ENCODE peak calls at places on chromosomes 16 and 17, in seven cellular contexts. W is HCT116, O is A549, M is body of pancreas, Y is left ventricle myocardium inferior, A is cardiac muscle cell, G is fibroblast of lung. R is an unnamed sample.
A peak's percentile ranks its signal among the peaks of the same experiment; 100 is the strongest.

GRCh38 chr16:80591071-80591935 is 50.5 kb downstream of the DYNLRB2 start:
- DNase-seq in W (no peak), O (no peak), M (no peak), Y (no peak), A (no peak), G (no peak), R (no peak)

GRCh38 chr17:65959630-65960029 is 232.3 kb downstream of the CEP112 start:
- DNase-seq in W (no peak), O (no peak), M (no peak), Y (no peak), A (no peak), G (no peak), R (no peak)

GRCh38 chr17:27209316-27209715 is 84.6 kb upstream of the WSB1 start:
- DNase-seq in W (no peak), O (no peak), M (no peak), Y (no peak), A (no peak), G (no peak), R (no peak)

GRCh38 chr17:49520386-49521087 is 25.4 kb downstream of the NGFR start:
- DNase-seq in W (no peak), O (no peak), M (no peak), Y (no peak), A (no peak), G (no peak), R (peak; percentile 35)

GRCh38 chr17:14330492-14330920 is 29.6 kb downstream of the HS3ST3B1 start:
- DNase-seq in W (no peak), O (no peak), M (no peak), Y (no peak), A (peak; percentile 78), G (peak; percentile 93), R (no peak)

GRCh38 chr17:59038734-59039133 is 67.9 kb downstream of the TRIM37 start:
- DNase-seq in W (no peak), O (no peak), M (peak; percentile 33), Y (no peak), A (peak; percentile 88), G (peak; percentile 36), R (no peak)

GRCh38 chr16:78566397-78567073 is 467.1 kb downstream of the WWOX start:
- DNase-seq in W (no peak), O (no peak), M (no peak), Y (no peak), A (no peak), G (no peak), R (no peak)

GRCh38 chr16:86270696-86271095 is 239.6 kb upstream of the FOXF1 start:
- DNase-seq in W (no peak), O (no peak), M (no peak), Y (no peak), A (no peak), G (no peak), R (no peak)

GRCh38 chr17:66331038-66331816 is 28.8 kb downstream of the PRKCA start:
- DNase-seq in W (no peak), O (no peak), M (no peak), Y (no peak), A (no peak), G (no peak), R (no peak)

GRCh38 chr17:11140028-11140427 is 101.0 kb upstream of the SHISA6 start:
- DNase-seq in W (no peak), O (no peak), M (no peak), Y (no peak), A (no peak), G (no peak), R (no peak)

GRCh38 chr16:2042666-2043295 is 4.9 kb downstream of the NTHL1 start:
- DNase-seq in W (no peak), O (no peak), M (no peak), Y (no peak), A (no peak), G (no peak), R (no peak)

GRCh38 chr17:49952209-49952911 is 16.6 kb upstream of the DLX4 start:
- DNase-seq in W (peak; percentile 76), O (peak; percentile 98), M (peak; percentile 84), Y (peak; percentile 69), A (peak; percentile 74), G (peak; percentile 54), R (peak; percentile 98)

GRCh38 chr17:19958023-19958422 is 19.6 kb downstream of the AKAP10 start:
- DNase-seq in W (peak; percentile 32), O (peak; percentile 76), M (no peak), Y (no peak), A (peak; percentile 78), G (peak; percentile 80), R (peak; percentile 56)

GRCh38 chr17:8484465-8484864 is 48.8 kb downstream of the NDEL1 start:
- DNase-seq in W (no peak), O (no peak), M (no peak), Y (no peak), A (no peak), G (no peak), R (no peak)

GRCh38 chr16:90010676-90011075 is 8.6 kb downstream of the DBNDD1 start:
- DNase-seq in W (no peak), O (no peak), M (no peak), Y (no peak), A (no peak), G (no peak), R (no peak)

GRCh38 chr17:44909681-44910144 is 5.6 kb downstream of the GFAP start:
- DNase-seq in W (no peak), O (no peak), M (no peak), Y (no peak), A (no peak), G (peak; percentile 44), R (no peak)

DNA sequence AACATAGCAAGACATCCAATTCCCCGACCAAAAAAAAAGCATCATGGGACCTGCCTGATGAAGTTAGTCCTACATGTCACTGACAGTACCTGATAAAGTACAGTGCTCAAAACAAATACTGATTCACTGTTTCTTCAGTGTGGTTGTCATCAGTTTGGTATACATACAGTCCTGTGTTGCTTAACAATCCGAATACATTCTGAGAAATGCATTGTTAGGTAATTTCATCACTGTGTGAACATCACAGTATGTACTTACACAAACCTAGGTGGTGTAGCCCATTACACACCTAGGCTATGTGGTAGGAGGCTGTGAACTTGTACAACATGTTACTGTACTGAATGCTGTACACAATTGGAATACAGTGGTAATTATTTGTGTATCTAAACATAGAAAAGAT is 19.0 kb upstream of the FA2H start:
- DNase-seq in W (no peak), O (no peak), M (no peak), Y (no peak), A (no peak), G (no peak), R (no peak)
- H3K4me3 ChIP-seq in W (no peak overlapping the region), O (no peak overlapping the region), M (no peak overlapping the region), Y (no peak overlapping the region), A (no peak overlapping the region), G (no peak overlapping the region), R (no peak overlapping the region)

DNA sequence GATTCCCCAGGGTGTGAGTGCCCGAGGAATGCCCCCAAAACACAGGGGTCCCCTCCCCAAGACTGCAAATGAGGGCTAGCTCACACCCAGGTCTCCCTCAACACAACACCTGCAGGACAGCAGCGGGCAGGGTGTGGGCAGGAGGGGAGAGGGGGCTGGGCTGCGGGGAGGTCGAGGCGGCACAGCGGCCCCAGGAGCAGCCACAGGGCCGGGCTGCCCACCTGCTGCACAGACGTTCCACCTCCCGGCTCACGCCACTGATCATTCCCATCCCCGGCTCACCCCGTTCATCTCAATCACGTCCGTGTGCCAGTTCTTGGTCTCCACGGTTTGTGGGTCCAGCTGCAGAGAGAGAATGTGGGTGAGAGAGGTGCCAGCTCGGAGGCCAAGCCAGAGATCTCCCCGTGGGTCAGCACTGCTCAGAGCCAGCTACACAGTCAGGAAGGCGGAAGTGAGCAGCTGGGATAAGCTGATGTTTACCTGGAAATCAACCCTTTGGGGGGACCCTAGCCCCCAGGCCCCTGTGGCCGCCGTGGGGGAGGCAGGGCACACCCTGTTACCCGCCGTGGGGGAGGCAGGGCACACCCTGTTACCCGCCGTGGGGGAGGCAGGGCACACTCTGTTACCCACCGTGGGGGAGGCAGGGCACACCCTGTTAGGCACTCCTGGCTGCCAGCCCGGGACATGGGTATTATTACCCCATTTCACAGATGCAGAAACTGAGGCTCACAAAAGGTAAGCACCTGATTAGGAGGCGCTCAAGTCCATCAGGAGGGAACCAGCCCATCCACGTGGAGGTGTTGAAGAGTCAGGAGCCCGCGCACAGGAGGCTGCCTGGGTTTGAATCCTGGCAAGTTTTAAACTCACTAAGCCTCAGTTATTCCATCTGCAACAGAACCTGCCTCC is 16.1 kb downstream of the TIMM22 start:
- DNase-seq in W (no peak), O (no peak), M (no peak), Y (no peak), A (no peak), G (no peak), R (no peak)
- H3K4me1 ChIP-seq in W (no peaks in the 10 kb centered on the region), O (no peaks in the 10 kb centered on the region), M (no peaks in the 10 kb centered on the region), Y (peaks cover 59% of the 10 kb centered on the region), A (peaks cover 5% of the 10 kb centered on the region), G (no peaks in the 10 kb centered on the region), R (no peaks in the 10 kb centered on the region)

GRCh38 chr16:29943846-29944669 is 17.8 kb upstream of the TMEM219 start:
- DNase-seq in W (peak; percentile 98), O (peak; percentile 85), M (peak; percentile 70), Y (no peak), A (peak; percentile 98), G (peak; percentile 98), R (peak; percentile 86)
- TF ChIP-seq CTCF in W (peak; percentile 42), O (peak; percentile 64), M (no peak), Y (no peak), A (peak; percentile 53), G (peak; percentile 36), R (peak; percentile 38)

DNA sequence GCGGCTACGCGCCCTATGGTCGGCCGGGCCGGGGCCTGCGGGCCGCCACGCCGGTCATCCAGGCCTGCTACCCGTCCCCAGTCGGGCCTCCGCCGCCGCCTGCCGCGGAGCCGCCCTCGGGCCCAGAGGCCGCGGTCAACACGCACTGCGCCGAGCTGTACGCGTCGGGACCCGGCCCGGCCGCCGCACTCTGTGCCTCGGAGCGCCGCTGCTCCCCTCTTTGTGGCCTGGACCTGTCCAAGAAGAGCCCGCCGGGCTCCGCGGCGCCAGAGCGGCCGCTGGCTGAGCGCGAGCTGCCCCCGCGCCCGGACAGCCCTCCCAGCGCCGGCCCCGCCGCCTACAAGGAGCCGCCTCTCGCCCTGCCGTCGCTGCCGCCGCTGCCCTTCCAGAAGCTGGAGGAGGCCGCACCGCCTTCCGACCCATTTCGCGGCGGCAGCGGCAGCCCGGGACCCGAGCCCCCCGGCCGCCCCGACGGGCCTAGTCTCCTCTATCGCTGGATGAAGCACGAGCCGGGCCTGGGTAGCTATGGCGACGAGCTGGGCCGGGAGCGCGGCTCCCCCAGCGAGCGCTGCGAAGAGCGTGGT is 2.3 kb downstream of the HIC1 start:
- DNase-seq in W (no peak), O (no peak), M (peak; percentile 11), Y (no peak), A (peak; percentile 58), G (peak; percentile 35), R (no peak)
- H3K4me3 ChIP-seq in W (no peak overlapping the region), O (no peak overlapping the region), M (no peak overlapping the region), Y (peak overlapping the region; percentile 84), A (no peak overlapping the region), G (no peak overlapping the region), R (no peak overlapping the region)

DNA sequence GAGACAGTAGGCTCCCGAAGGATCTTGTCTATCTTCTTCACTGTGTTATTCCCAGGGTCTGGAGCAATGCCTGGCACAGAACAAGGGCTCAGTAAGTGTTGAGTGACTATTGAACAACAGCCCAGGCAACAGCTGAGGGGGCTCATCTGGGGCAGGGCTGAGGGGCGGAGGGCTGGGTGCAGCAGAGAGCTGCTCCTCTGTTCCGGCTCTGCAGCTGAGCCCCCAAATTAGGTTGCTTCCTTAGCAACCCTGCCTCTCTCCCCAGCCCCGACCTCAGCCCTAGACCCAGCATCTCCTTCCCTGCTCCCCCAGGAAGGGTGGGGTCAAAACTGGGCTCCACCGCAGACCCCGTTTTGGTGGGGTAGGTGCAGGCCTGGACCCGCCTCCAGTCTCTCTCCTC is 32.2 kb downstream of the ITGAE start:
- DNase-seq in W (no peak), O (no peak), M (no peak), Y (no peak), A (no peak), G (no peak), R (no peak)
- H3K4me1 ChIP-seq in W (peaks cover 28% of the 10 kb centered on the region), O (peaks cover 8% of the 10 kb centered on the region), M (no peaks in the 10 kb centered on the region), Y (no peaks in the 10 kb centered on the region), A (no peaks in the 10 kb centered on the region), G (no peaks in the 10 kb centered on the region), R (no peaks in the 10 kb centered on the region)

GRCh38 chr17:76940738-76941350 is 72.6 kb downstream of the MGAT5B start:
- DNase-seq in W (no peak), O (no peak), M (no peak), Y (no peak), A (no peak), G (no peak), R (peak; percentile 48)
- TF ChIP-seq CTCF in W (peak; percentile 60), O (no peak), M (no peak), Y (no peak), A (peak; percentile 13), G (no peak), R (peak; percentile 31)